ENCODE peak calls at places on chromosomes 5 and 9, in five cellular contexts. S is erythroblast, R is A549, A is stomach, T is K562. N is an unnamed sample.

GRCh38 chr5:61280766-61281427 is 51.2 kb upstream of the ZSWIM6 start:
- DNase-seq in S (peak), R (no peak), A (peak), T (no peak), N (no peak)

GRCh38 chr5:55691265-55692105 is 20.6 kb downstream of the SLC38A9 start:
- DNase-seq in S (peak), R (peak), A (no peak), T (peak), N (no peak)

GRCh38 chr9:137218754-137219271 is 3.2 kb downstream of the RNF208 start:
- DNase-seq in S (peak), R (peak), A (peak), T (peak), N (peak)

GRCh38 chr5:107251151-107251550 is 419.6 kb downstream of the EFNA5 start:
- DNase-seq in S (no peak), R (no peak), A (no peak), T (no peak), N (no peak)

GRCh38 chr5:6832994-6833393 is 119.8 kb downstream of the TENT4A start:
- DNase-seq in S (no peak), R (no peak), A (no peak), T (no peak), N (no peak)

GRCh38 chr9:90964101-90965020 is 162.7 kb downstream of the SYK start:
- DNase-seq in S (no peak), R (peak), A (peak), T (peak), N (no peak)

GRCh38 chr9:107638922-107639321 is 149.4 kb upstream of the KLF4 start:
- DNase-seq in S (peak), R (no peak), A (peak), T (no peak), N (no peak)

GRCh38 chr9:129496187-129497063 is 124.5 kb downstream of the C9orf50 start:
- DNase-seq in S (peak), R (peak), A (peak), T (peak), N (no peak)

GRCh38 chr5:151733727-151734408 is 24.6 kb downstream of the ATOX1 start:
- DNase-seq in S (no peak), R (no peak), A (no peak), T (no peak), N (no peak)

GRCh38 chr9:17398351-17398750 is 180.5 kb upstream of the SH3GL2 start:
- DNase-seq in S (peak), R (no peak), A (no peak), T (no peak), N (no peak)

GRCh38 chr5:43066231-43066798 is 26.2 kb upstream of the ANXA2R start:
- DNase-seq in S (peak), R (no peak), A (peak), T (peak), N (no peak)

GRCh38 chr9:72997387-72997995 is 44.6 kb upstream of the ALDH1A1 start:
- DNase-seq in S (no peak), R (peak), A (no peak), T (peak), N (no peak)
- TF ChIP-seq POLR2A in S (no peak), R (no peak), A (no peak), T (no peak), N (no peak)

GRCh38 chr9:93575706-93576295 is 583 bp upstream of the PHF2 start:
- DNase-seq in S (peak), R (peak), A (peak), T (peak), N (peak)
- TF ChIP-seq POLR2A in S (peak), R (peak), A (no peak), T (peak), N (no peak)

GRCh38 chr9:92403153-92403552 is 1.2 kb downstream of the OGN start:
- DNase-seq in S (no peak), R (no peak), A (no peak), T (no peak), N (no peak)
- TF ChIP-seq POLR2A in S (no peak), R (no peak), A (no peak), T (no peak), N (no peak)

GRCh38 chr5:32331217-32331926 is 18.6 kb upstream of the MTMR12 start:
- DNase-seq in S (no peak), R (no peak), A (peak), T (no peak), N (no peak)
- TF ChIP-seq POLR2A in S (no peak), R (no peak), A (no peak), T (no peak), N (no peak)

DNA sequence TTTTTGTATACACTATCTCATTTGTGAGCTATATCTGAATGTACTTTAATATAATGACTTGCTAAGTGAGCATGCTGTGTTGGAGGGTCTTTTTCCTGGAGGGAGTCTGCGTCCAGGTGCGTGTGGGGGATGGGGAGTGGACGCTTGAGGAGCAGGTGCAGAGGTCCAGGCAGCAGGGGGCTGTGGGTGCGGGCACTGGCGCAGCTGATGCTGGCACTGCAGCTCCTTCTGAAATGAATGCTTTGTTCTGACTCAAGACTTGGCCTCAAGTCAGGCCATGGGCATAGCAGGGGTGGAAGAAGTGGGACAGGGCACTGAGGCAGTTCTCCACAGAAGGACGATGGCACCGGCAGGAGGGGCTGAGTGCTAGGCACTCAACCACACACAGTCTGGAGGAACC is 165.7 kb upstream of the IRX1 start:
- DNase-seq in S (no peak), R (no peak), A (no peak), T (no peak), N (no peak)
- TF ChIP-seq POLR2A in S (no peak), R (no peak), A (no peak), T (no peak), N (no peak)